ENCODE peak calls at places on chromosomes 2 and 18, in eight cellular contexts. T is substantia nigra; Y is psoas muscle; R is upper lobe of left lung; J is keratinocyte; L is caudate nucleus; N is CD4-positive, alpha-beta memory T cell; S is right atrium auricular region. G is an unnamed sample.

GRCh38 chr18:55280515-55280914 is 307.5 kb downstream of the TCF4 start:
- DNase-seq in T (no peak), Y (no peak), R (no peak), J (no peak), L (no peak), N (no peak), S (no peak), G (no peak)

GRCh38 chr18:78542204-78542603 is 437.4 kb upstream of the SALL3 start:
- DNase-seq in T (no peak), Y (no peak), R (peak; percentile 90), J (no peak), L (peak; percentile 30), N (no peak), S (peak; percentile 74), G (no peak)

GRCh38 chr2:88187927-88188326 is 17.8 kb downstream of the THNSL2 start:
- DNase-seq in T (no peak), Y (no peak), R (no peak), J (no peak), L (no peak), N (no peak), S (no peak), G (no peak)

GRCh38 chr2:27807476-27807875 is 36.0 kb downstream of the MRPL33 start:
- DNase-seq in T (no peak), Y (no peak), R (peak; percentile 45), J (no peak), L (no peak), N (peak; percentile 2), S (no peak), G (no peak)

GRCh38 chr2:209577376-209578357 is 153.8 kb downstream of the MAP2 start:
- DNase-seq in T (no peak), Y (no peak), R (no peak), J (no peak), L (no peak), N (no peak), S (no peak), G (no peak)

GRCh38 chr2:27884546-27884945 is 5.6 kb downstream of the RBKS start:
- DNase-seq in T (no peak), Y (no peak), R (no peak), J (no peak), L (no peak), N (no peak), S (no peak), G (no peak)

GRCh38 chr2:222942556-222942955 is 81.7 kb downstream of the ACSL3 start:
- DNase-seq in T (no peak), Y (no peak), R (no peak), J (no peak), L (no peak), N (no peak), S (no peak), G (no peak)

GRCh38 chr18:49249523-49249922 is 210.9 kb downstream of the DYM start:
- DNase-seq in T (no peak), Y (no peak), R (no peak), J (peak; percentile 58), L (no peak), N (no peak), S (no peak), G (no peak)

GRCh38 chr2:202038471-202039277 is 5.0 kb downstream of the FZD7 start:
- DNase-seq in T (no peak), Y (peak; percentile 77), R (peak; percentile 85), J (no peak), L (no peak), N (no peak), S (no peak), G (no peak)

GRCh38 chr2:133867131-133867530 is 298.9 kb upstream of the NCKAP5 start:
- DNase-seq in T (no peak), Y (no peak), R (no peak), J (no peak), L (no peak), N (no peak), S (no peak), G (no peak)

GRCh38 chr2:35033748-35034147 is 1321.8 kb upstream of the CRIM1 start:
- DNase-seq in T (no peak), Y (no peak), R (no peak), J (no peak), L (no peak), N (no peak), S (no peak), G (no peak)

GRCh38 chr2:54924121-54924520 is 126.1 kb downstream of the RTN4 start:
- DNase-seq in T (no peak), Y (no peak), R (no peak), J (no peak), L (no peak), N (no peak), S (no peak), G (no peak)

GRCh38 chr2:236169151-236169721 is 1.1 kb upstream of the GBX2 start:
- DNase-seq in T (no peak), Y (no peak), R (no peak), J (no peak), L (no peak), N (no peak), S (no peak), G (no peak)

GRCh38 chr2:25159947-25160346 is 8.4 kb downstream of the POMC start:
- DNase-seq in T (no peak), Y (no peak), R (no peak), J (no peak), L (no peak), N (no peak), S (no peak), G (no peak)

GRCh38 chr2:150585221-150585971 is 97.9 kb upstream of the RND3 start:
- DNase-seq in T (no peak), Y (no peak), R (no peak), J (no peak), L (no peak), N (no peak), S (no peak), G (no peak)

GRCh38 chr18:55819448-55819847 is 231.5 kb upstream of the TCF4 start:
- DNase-seq in T (no peak), Y (no peak), R (no peak), J (no peak), L (no peak), N (no peak), S (no peak), G (no peak)

GRCh38 chr2:89767581-89768435 is 1076.3 kb downstream of the RPIA start:
- DNase-seq in T (no peak), Y (peak; percentile 47), R (no peak), J (no peak), L (no peak), N (no peak), S (no peak), G (no peak)

GRCh38 chr2:218063541-218064295 is 5.3 kb upstream of the RUFY4 start:
- DNase-seq in T (no peak), Y (no peak), R (no peak), J (no peak), L (no peak), N (no peak), S (no peak), G (no peak)

GRCh38 chr2:160570386-160570785 is 76.8 kb upstream of the RBMS1 start:
- DNase-seq in T (no peak), Y (no peak), R (peak; percentile 45), J (no peak), L (no peak), N (no peak), S (no peak), G (no peak)

GRCh38 chr2:221616561-221616960 is 44.5 kb upstream of the EPHA4 start:
- DNase-seq in T (no peak), Y (no peak), R (no peak), J (no peak), L (no peak), N (no peak), S (no peak), G (no peak)

GRCh38 chr2:234863043-234863934 is 88.5 kb upstream of the SH3BP4 start:
- DNase-seq in T (no peak), Y (peak; percentile 66), R (no peak), J (peak; percentile 44), L (peak; percentile 7), N (no peak), S (no peak), G (no peak)
- H3K27ac ChIP-seq in T (no peak overlapping the region), Y (no peak overlapping the region), R (no peak overlapping the region), J (peak overlapping the region; percentile 11), L (no peak overlapping the region), N (no peak overlapping the region), S (peak overlapping the region; percentile 35), G (no peak overlapping the region)

DNA sequence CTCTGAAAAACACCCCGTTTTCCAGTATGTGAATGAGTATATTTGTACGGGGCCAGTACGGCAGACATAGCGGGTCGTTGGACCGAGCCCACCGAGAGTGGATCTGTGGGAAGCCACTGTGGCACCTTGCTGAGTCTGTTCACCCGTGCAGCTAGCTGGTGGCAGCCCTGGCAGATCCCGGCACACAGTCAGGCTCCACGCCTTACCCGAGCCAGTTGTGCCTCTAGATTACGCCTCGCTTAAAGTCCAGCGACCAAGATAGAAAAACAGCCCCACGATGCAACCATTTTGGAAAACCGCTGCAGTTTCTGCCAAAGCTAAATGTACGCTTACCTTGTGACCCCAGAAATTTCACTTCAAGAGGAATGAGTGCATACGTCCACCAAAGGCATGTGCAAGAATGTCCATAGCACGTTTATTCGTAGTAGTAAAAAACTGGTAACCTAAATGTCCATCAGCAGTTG is 458 bp upstream of the WDR33 start:
- DNase-seq in T (peak; percentile 9), Y (no peak), R (no peak), J (no peak), L (no peak), N (no peak), S (peak; percentile 59), G (no peak)
- H3K27ac ChIP-seq in T (peak overlapping the region; percentile 78), Y (peak overlapping the region; percentile 94), R (peak overlapping the region; percentile 92), J (peak overlapping the region; percentile 92), L (peak overlapping the region; percentile 75), N (peak overlapping the region; percentile 96), S (peak overlapping the region; percentile 93), G (peak overlapping the region; percentile 96)

GRCh38 chr2:36432479-36432878 is 76.9 kb downstream of the CRIM1 start:
- DNase-seq in T (no peak), Y (no peak), R (no peak), J (no peak), L (no peak), N (no peak), S (no peak), G (no peak)
- H3K27ac ChIP-seq in T (no peak overlapping the region), Y (peak overlapping the region; percentile 61), R (no peak overlapping the region), J (no peak overlapping the region), L (no peak overlapping the region), N (no peak overlapping the region), S (no peak overlapping the region), G (no peak overlapping the region)

GRCh38 chr18:23137788-23138216 is 2.5 kb downstream of the CABLES1 start:
- DNase-seq in T (no peak), Y (no peak), R (peak; percentile 23), J (no peak), L (no peak), N (no peak), S (no peak), G (no peak)

GRCh38 chr18:23134780-23135678 is at the start of gene CABLES1:
- DNase-seq in T (no peak), Y (peak; percentile 77), R (peak; percentile 76), J (no peak), L (peak; percentile 59), N (peak; percentile 29), S (peak; percentile 80), G (peak; percentile 16)

GRCh38 chr18:23135679-23136325 is 517 bp downstream of the CABLES1 start:
- DNase-seq in T (no peak), Y (peak; percentile 65), R (no peak), J (no peak), L (no peak), N (peak; percentile 13), S (no peak), G (peak; percentile 18)

GRCh38 chr18:23137093-23137640 is 1.9 kb downstream of the CABLES1 start:
- DNase-seq in T (no peak), Y (no peak), R (peak; percentile 65), J (no peak), L (no peak), N (no peak), S (no peak), G (no peak)

GRCh38 chr18:23136326-23137092 is 1.2 kb downstream of the CABLES1 start:
- DNase-seq in T (no peak), Y (peak; percentile 66), R (peak; percentile 46), J (no peak), L (no peak), N (peak; percentile 9), S (peak; percentile 75), G (no peak)
- H3K27ac ChIP-seq in T (peak overlapping the region; percentile 45), Y (no peak overlapping the region), R (peak overlapping the region; percentile 65), J (no peak overlapping the region), L (peak overlapping the region; percentile 83), N (no peak overlapping the region), S (peak overlapping the region; percentile 82), G (no peak overlapping the region)

G was measured in CD4-positive, CD25-positive, alpha-beta regulatory T cell.